ENCODE peak calls at places on chromosomes 13 and 19, in eight cellular contexts. S, C, B, Q, N, W, I and X are unnamed samples.

GRCh38 chr13:40148103-40148502 is 492.6 kb downstream of the COG6 start:
- DNase-seq in S (no peak), C (no peak), B (no peak), Q (peak), N (peak), W (peak), I (no peak), X (no peak)

GRCh38 chr19:30069535-30070197 is 127.6 kb downstream of the URI1 start:
- DNase-seq in S (no peak), C (no peak), B (no peak), Q (no peak), N (no peak), W (no peak), I (peak), X (no peak)

GRCh38 chr19:50562329-50562728 is 5.9 kb downstream of the LRRC4B start:
- DNase-seq in S (no peak), C (no peak), B (no peak), Q (no peak), N (no peak), W (no peak), I (no peak), X (no peak)

GRCh38 chr19:5261151-5261890 is 79.3 kb downstream of the PTPRS start:
- DNase-seq in S (no peak), C (no peak), B (no peak), Q (no peak), N (no peak), W (no peak), I (peak), X (no peak)

GRCh38 chr19:11198769-11199469 is 1.6 kb upstream of the KANK2 start:
- DNase-seq in S (no peak), C (no peak), B (no peak), Q (no peak), N (no peak), W (no peak), I (no peak), X (no peak)

GRCh38 chr19:55088543-55089265 is 13.0 kb downstream of the EPS8L1 start:
- DNase-seq in S (peak), C (peak), B (peak), Q (peak), N (peak), W (peak), I (peak), X (peak)

GRCh38 chr19:56144396-56144795 is 3.3 kb downstream of the ZNF444 start:
- DNase-seq in S (no peak), C (no peak), B (no peak), Q (no peak), N (no peak), W (no peak), I (no peak), X (peak)

GRCh38 chr13:93603043-93603442 is 376.4 kb downstream of the GPC6 start:
- DNase-seq in S (no peak), C (no peak), B (peak), Q (peak), N (no peak), W (no peak), I (no peak), X (peak)

GRCh38 chr13:49220856-49221614 is 897 bp downstream of the MLNR start:
- DNase-seq in S (no peak), C (no peak), B (no peak), Q (peak), N (no peak), W (peak), I (no peak), X (peak)

GRCh38 chr19:15417699-15418098 is 1.1 kb downstream of the AKAP8L start:
- DNase-seq in S (no peak), C (no peak), B (no peak), Q (peak), N (no peak), W (no peak), I (no peak), X (peak)

GRCh38 chr13:35712907-35713685 is 236.6 kb upstream of the MAB21L1 start:
- DNase-seq in S (no peak), C (no peak), B (no peak), Q (peak), N (no peak), W (no peak), I (no peak), X (peak)

GRCh38 chr19:10885241-10886169 is 14.2 kb downstream of the CARM1 start:
- DNase-seq in S (no peak), C (no peak), B (no peak), Q (peak), N (no peak), W (no peak), I (no peak), X (peak)

GRCh38 chr13:114056205-114057013 is 76.0 kb downstream of the RASA3 start:
- DNase-seq in S (no peak), C (no peak), B (no peak), Q (no peak), N (no peak), W (no peak), I (no peak), X (no peak)

GRCh38 chr19:1094655-1094977 is 559 bp downstream of the POLR2E start:
- DNase-seq in S (no peak), C (no peak), B (no peak), Q (no peak), N (no peak), W (peak), I (no peak), X (no peak)

GRCh38 chr13:59236309-59236939 is 927.3 kb downstream of the DIAPH3 start:
- DNase-seq in S (peak), C (no peak), B (no peak), Q (no peak), N (no peak), W (no peak), I (no peak), X (no peak)

GRCh38 chr13:101018720-101019119 is 344.1 kb upstream of the TMTC4 start:
- DNase-seq in S (no peak), C (no peak), B (peak), Q (peak), N (no peak), W (no peak), I (no peak), X (peak)

GRCh38 chr19:39795001-39795400 is 16.3 kb downstream of the LEUTX start:
- DNase-seq in S (no peak), C (peak), B (no peak), Q (no peak), N (no peak), W (peak), I (no peak), X (no peak)

GRCh38 chr19:15195381-15195964 is 5.3 kb downstream of the NOTCH3 start:
- DNase-seq in S (peak), C (no peak), B (peak), Q (peak), N (no peak), W (peak), I (peak), X (peak)

GRCh38 chr13:33348366-33348765 is 62.8 kb upstream of the STARD13 start:
- DNase-seq in S (no peak), C (no peak), B (no peak), Q (peak), N (no peak), W (no peak), I (no peak), X (peak)

GRCh38 chr13:25977671-25978070 is 74.1 kb downstream of the SHISA2 start:
- DNase-seq in S (no peak), C (no peak), B (no peak), Q (no peak), N (no peak), W (no peak), I (no peak), X (no peak)

GRCh38 chr19:49906879-49907564 is 10.3 kb upstream of the IL4I1 start:
- DNase-seq in S (no peak), C (no peak), B (no peak), Q (no peak), N (no peak), W (no peak), I (no peak), X (no peak)

GRCh38 chr13:86020350-86021002 is 221.3 kb upstream of the SLITRK6 start:
- DNase-seq in S (peak), C (no peak), B (peak), Q (peak), N (no peak), W (no peak), I (no peak), X (peak)

GRCh38 chr13:33228645-33229445 is 56.7 kb downstream of the STARD13 start:
- DNase-seq in S (peak), C (peak), B (no peak), Q (peak), N (no peak), W (peak), I (no peak), X (peak)

GRCh38 chr19:16619456-16619855 is 8.5 kb downstream of the MED26 start:
- DNase-seq in S (no peak), C (no peak), B (no peak), Q (no peak), N (no peak), W (no peak), I (no peak), X (peak)

GRCh38 chr13:46184277-46184699 is 2.3 kb upstream of the LCP1 start:
- DNase-seq in S (peak), C (peak), B (peak), Q (peak), N (peak), W (peak), I (no peak), X (no peak)

GRCh38 chr13:20713751-20714150 is 10.3 kb downstream of the IL17D start:
- DNase-seq in S (no peak), C (no peak), B (peak), Q (peak), N (no peak), W (no peak), I (no peak), X (peak)

GRCh38 chr13:98026457-98026857 is 73.0 kb downstream of the IPO5 start:
- DNase-seq in S (no peak), C (no peak), B (no peak), Q (peak), N (no peak), W (no peak), I (no peak), X (no peak)

GRCh38 chr13:46530084-46530935 is 22.7 kb upstream of the LRCH1 start:
- DNase-seq in S (no peak), C (no peak), B (no peak), Q (peak), N (no peak), W (no peak), I (no peak), X (peak)

GRCh38 chr19:30669329-30670010 is 297.3 kb downstream of the ZNF536 start:
- DNase-seq in S (peak), C (peak), B (peak), Q (peak), N (peak), W (peak), I (peak), X (peak)

GRCh38 chr13:99281811-99282263 is 23.7 kb upstream of the GPR18 start:
- DNase-seq in S (no peak), C (no peak), B (no peak), Q (peak), N (peak), W (peak), I (no peak), X (no peak)